ENCODE peak calls at places on chromosome 11, in six cellular contexts. P is mucosa of descending colon, H is thyroid gland, O is mammary epithelial cell, T is astrocyte of the spinal cord, D is pancreas. V is an unnamed sample.

GRCh38 chr11:33723238-33723881 is 12.9 kb downstream of the CD59 start:
- DNase-seq in P (no peak), H (no peak), O (peak; percentile 89), T (peak; percentile 87), D (no peak), V (no peak)

GRCh38 chr11:132131051-132131450 is 760.6 kb downstream of the NTM start:
- DNase-seq in P (no peak), H (no peak), O (no peak), T (no peak), D (no peak), V (no peak)

GRCh38 chr11:82900277-82901164 is at the start of gene PRCP:
- DNase-seq in P (peak; percentile 97), H (peak; percentile 96), O (peak; percentile 89), T (peak; percentile 87), D (peak; percentile 91), V (peak; percentile 83)

GRCh38 chr11:77761481-77761880 is 59.0 kb downstream of the RSF1 start:
- DNase-seq in P (no peak), H (no peak), O (no peak), T (no peak), D (no peak), V (no peak)

GRCh38 chr11:102253018-102253775 is 64.1 kb upstream of the BIRC3 start:
- DNase-seq in P (peak; percentile 25), H (no peak), O (no peak), T (no peak), D (no peak), V (no peak)

GRCh38 chr11:93921695-93922468 is 71.5 kb upstream of the VSTM5 start:
- DNase-seq in P (peak; percentile 41), H (peak; percentile 26), O (peak; percentile 68), T (peak; percentile 66), D (no peak), V (peak; percentile 47)

GRCh38 chr11:118918128-118918685 is 7.5 kb downstream of the BCL9L start:
- DNase-seq in P (peak; percentile 95), H (peak; percentile 68), O (peak; percentile 83), T (peak; percentile 94), D (peak; percentile 77), V (peak; percentile 63)

GRCh38 chr11:7605544-7605943 is 67.8 kb downstream of the CYB5R2 start:
- DNase-seq in P (no peak), H (no peak), O (no peak), T (peak; percentile 47), D (no peak), V (no peak)

GRCh38 chr11:126357969-126358762 is 2.7 kb downstream of the ST3GAL4 start:
- DNase-seq in P (no peak), H (no peak), O (no peak), T (no peak), D (peak; percentile 56), V (no peak)

GRCh38 chr11:82796970-82797594 is 63.4 kb upstream of the FAM181B start:
- DNase-seq in P (peak; percentile 12), H (peak; percentile 13), O (no peak), T (no peak), D (no peak), V (no peak)

GRCh38 chr11:126355324-126355925 is at the start of gene ST3GAL4:
- DNase-seq in P (peak; percentile 68), H (peak; percentile 62), O (peak; percentile 51), T (peak; percentile 68), D (peak; percentile 89), V (peak; percentile 72)

GRCh38 chr11:32772731-32773130 is 21.7 kb downstream of the CCDC73 start:
- DNase-seq in P (no peak), H (no peak), O (no peak), T (no peak), D (no peak), V (no peak)

GRCh38 chr11:27663294-27663693 is 37.0 kb downstream of the BDNF start:
- DNase-seq in P (no peak), H (no peak), O (no peak), T (no peak), D (no peak), V (no peak)

GRCh38 chr11:73274722-73275380 is 2.7 kb downstream of the P2RY6 start:
- DNase-seq in P (no peak), H (no peak), O (no peak), T (no peak), D (no peak), V (no peak)

GRCh38 chr11:83025267-83025704 is 46.4 kb downstream of the RAB30 start:
- DNase-seq in P (no peak), H (no peak), O (no peak), T (no peak), D (no peak), V (no peak)

GRCh38 chr11:70524096-70524922 is 126.0 kb downstream of the CTTN start:
- DNase-seq in P (no peak), H (no peak), O (no peak), T (no peak), D (peak; percentile 31), V (no peak)

GRCh38 chr11:132257861-132258260 is 887.4 kb downstream of the NTM start:
- DNase-seq in P (no peak), H (no peak), O (no peak), T (no peak), D (no peak), V (no peak)

GRCh38 chr11:85805387-85805786 is 5.6 kb downstream of the SYTL2 start:
- DNase-seq in P (no peak), H (no peak), O (peak; percentile 62), T (peak; percentile 39), D (no peak), V (no peak)

GRCh38 chr11:85809881-85810280 is 1.1 kb downstream of the SYTL2 start:
- DNase-seq in P (peak; percentile 46), H (peak; percentile 6), O (no peak), T (no peak), D (no peak), V (no peak)

GRCh38 chr11:100625041-100625440 is 62.0 kb upstream of the ARHGAP42 start:
- DNase-seq in P (no peak), H (no peak), O (peak; percentile 63), T (peak; percentile 31), D (no peak), V (no peak)

GRCh38 chr11:25769287-25769686 is 562.6 kb upstream of the ANO3 start:
- DNase-seq in P (no peak), H (no peak), O (no peak), T (peak; percentile 37), D (no peak), V (no peak)

GRCh38 chr11:92311616-92312449 is 87.2 kb downstream of the FAT3 start:
- DNase-seq in P (no peak), H (no peak), O (no peak), T (no peak), D (no peak), V (no peak)

GRCh38 chr11:72375241-72375640 is 59.1 kb downstream of the CLPB start:
- DNase-seq in P (no peak), H (no peak), O (no peak), T (no peak), D (no peak), V (no peak)

GRCh38 chr11:72616655-72617054 is 57.6 kb downstream of the PDE2A start:
- DNase-seq in P (no peak), H (no peak), O (no peak), T (no peak), D (no peak), V (no peak)

GRCh38 chr11:126159719-126160344 is 51.6 kb downstream of the RPUSD4 start:
- DNase-seq in P (no peak), H (no peak), O (no peak), T (no peak), D (no peak), V (no peak)

GRCh38 chr11:34819740-34820482 is 96.3 kb downstream of the APIP start:
- DNase-seq in P (no peak), H (no peak), O (no peak), T (no peak), D (no peak), V (no peak)

GRCh38 chr11:559712-560304 is 730 bp downstream of the LMNTD2 start:
- DNase-seq in P (peak; percentile 83), H (no peak), O (no peak), T (no peak), D (no peak), V (no peak)

GRCh38 chr11:31813242-31813960 is 2.3 kb upstream of the PAX6 start:
- DNase-seq in P (no peak), H (no peak), O (no peak), T (no peak), D (no peak), V (no peak)

GRCh38 chr11:46701078-46701654 is 335 bp downstream of the ZNF408 start:
- DNase-seq in P (no peak), H (no peak), O (no peak), T (no peak), D (no peak), V (no peak)

GRCh38 chr11:6271598-6271997 is 12.0 kb downstream of the CCKBR start:
- DNase-seq in P (no peak), H (no peak), O (no peak), T (no peak), D (no peak), V (no peak)
- TF ChIP-seq CTCF in P (no peak), H (no peak), O (no peak), T (no peak), D (no peak), V (no peak)

GRCh38 chr11:112839051-112839450 is 122.2 kb upstream of the NCAM1 start:
- DNase-seq in P (no peak), H (no peak), O (no peak), T (no peak), D (no peak), V (no peak)
- TF ChIP-seq CTCF in P (no peak), H (no peak), O (no peak), T (no peak), D (no peak), V (no peak)

GRCh38 chr11:68010058-68011041 is at the start of gene ALDH3B1:
- DNase-seq in P (peak; percentile 90), H (peak; percentile 98), O (peak; percentile 70), T (peak; percentile 79), D (peak; percentile 85), V (no peak)
- TF ChIP-seq CTCF in P (no peak), H (no peak), O (no peak), T (no peak), D (no peak), V (no peak)

GRCh38 chr11:130099356-130099755 is 29.7 kb downstream of the APLP2 start:
- DNase-seq in P (no peak), H (peak; percentile 66), O (no peak), T (no peak), D (no peak), V (no peak)

GRCh38 chr11:130106381-130106780 is 36.7 kb downstream of the APLP2 start:
- DNase-seq in P (no peak), H (no peak), O (no peak), T (no peak), D (no peak), V (no peak)

GRCh38 chr11:130102457-130103249 is 33.0 kb downstream of the APLP2 start:
- DNase-seq in P (no peak), H (no peak), O (no peak), T (no peak), D (no peak), V (no peak)

GRCh38 chr11:130101661-130102060 is 32.0 kb downstream of the APLP2 start:
- DNase-seq in P (no peak), H (no peak), O (no peak), T (no peak), D (no peak), V (no peak)

DNA sequence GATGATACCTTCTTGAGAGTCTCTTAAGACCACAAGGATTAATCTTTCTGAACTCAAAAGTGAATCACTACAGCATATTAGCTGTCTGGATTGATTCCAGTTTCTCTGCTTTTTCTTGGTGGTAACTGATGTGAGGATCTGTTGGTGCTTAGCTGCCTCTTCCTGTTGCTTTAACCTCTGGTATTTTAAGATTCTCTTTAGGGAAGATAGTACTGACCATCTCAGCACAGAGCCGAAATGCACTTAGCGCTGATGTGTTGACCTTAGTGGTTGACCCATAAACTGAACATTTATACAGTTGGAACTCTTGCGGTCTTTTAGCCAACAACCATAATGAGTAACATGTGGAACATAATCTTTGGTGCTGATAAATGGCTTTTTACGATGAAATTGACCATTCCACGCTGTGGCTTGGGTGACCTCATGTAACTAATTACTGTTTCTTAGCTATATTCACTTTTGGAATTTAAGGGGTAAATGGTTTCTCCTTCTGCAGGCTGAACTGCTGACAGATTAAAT is 33.7 kb downstream of the APLP2 start:
- DNase-seq in P (no peak), H (no peak), O (peak; percentile 51), T (peak; percentile 95), D (no peak), V (no peak)
- TF ChIP-seq CTCF in P (no peak), H (no peak), O (no peak), T (no peak), D (no peak), V (no peak)

V was measured in mesothelial cell of epicardium.